ENCODE peak calls at places on chromosomes 4 and X, in six cellular contexts. K is esophagus muscularis mucosa, E is esophagus squamous epithelium, A is MG63, H is tibial nerve, Q is heart right ventricle. P is an unnamed sample. For H3K9me3 and H3K27me3, the result is how much of the 10 kb centered on the place peaks cover.

GRCh38 chr4:91590242-91590641 is 713.5 kb upstream of the GRID2 start:
- DNase-seq in K (no peak), E (no peak), A (no peak), H (no peak), Q (no peak), P (no peak)

GRCh38 chr4:4461850-4462249 is 74.9 kb downstream of the NSG1 start:
- DNase-seq in K (no peak), E (no peak), A (no peak), H (no peak), Q (no peak), P (peak)

GRCh38 chr4:85968945-85969830 is 390.7 kb downstream of the MAPK10 start:
- DNase-seq in K (no peak), E (no peak), A (no peak), H (no peak), Q (no peak), P (peak)

GRCh38 chr4:120850048-120850599 is 72.4 kb downstream of the PRDM5 start:
- DNase-seq in K (no peak), E (no peak), A (no peak), H (no peak), Q (no peak), P (no peak)

GRCh38 chrX:11908371-11908770 is 150.3 kb downstream of the MSL3 start:
- DNase-seq in K (no peak), E (no peak), A (no peak), H (no peak), Q (no peak), P (peak)

GRCh38 chr4:149980941-149981340 is 97.3 kb upstream of the DCLK2 start:
- DNase-seq in K (no peak), E (no peak), A (peak), H (peak), Q (peak), P (peak)

GRCh38 chr4:140568507-140569306 is at the start of gene UCP1:
- DNase-seq in K (no peak), E (no peak), A (peak), H (no peak), Q (no peak), P (no peak)

GRCh38 chrX:9906919-9907318 is 60.2 kb upstream of the CLDN34 start:
- DNase-seq in K (no peak), E (no peak), A (no peak), H (no peak), Q (no peak), P (no peak)

GRCh38 chrX:100850317-100850716 is 23.8 kb downstream of the NOX1 start:
- DNase-seq in K (no peak), E (no peak), A (no peak), H (no peak), Q (no peak), P (no peak)

GRCh38 chrX:19725545-19726102 is 161.8 kb downstream of the SH3KBP1 start:
- DNase-seq in K (no peak), E (no peak), A (no peak), H (no peak), Q (no peak), P (no peak)

GRCh38 chr4:171464499-171464898 is 348.7 kb upstream of the GALNTL6 start:
- DNase-seq in K (no peak), E (no peak), A (no peak), H (no peak), Q (no peak), P (no peak)

GRCh38 chrX:131728295-131729145 is 184.6 kb downstream of the OR13H1 start:
- DNase-seq in K (no peak), E (peak), A (no peak), H (no peak), Q (no peak), P (no peak)

GRCh38 chrX:131725001-131725654 is 181.3 kb downstream of the OR13H1 start:
- DNase-seq in K (no peak), E (no peak), A (no peak), H (no peak), Q (no peak), P (no peak)

GRCh38 chrX:131727778-131728177 is 183.9 kb downstream of the OR13H1 start:
- DNase-seq in K (no peak), E (no peak), A (no peak), H (no peak), Q (no peak), P (no peak)

GRCh38 chrX:131724292-131724691 is 180.4 kb downstream of the OR13H1 start:
- DNase-seq in K (no peak), E (no peak), A (no peak), H (no peak), Q (no peak), P (no peak)

DNA sequence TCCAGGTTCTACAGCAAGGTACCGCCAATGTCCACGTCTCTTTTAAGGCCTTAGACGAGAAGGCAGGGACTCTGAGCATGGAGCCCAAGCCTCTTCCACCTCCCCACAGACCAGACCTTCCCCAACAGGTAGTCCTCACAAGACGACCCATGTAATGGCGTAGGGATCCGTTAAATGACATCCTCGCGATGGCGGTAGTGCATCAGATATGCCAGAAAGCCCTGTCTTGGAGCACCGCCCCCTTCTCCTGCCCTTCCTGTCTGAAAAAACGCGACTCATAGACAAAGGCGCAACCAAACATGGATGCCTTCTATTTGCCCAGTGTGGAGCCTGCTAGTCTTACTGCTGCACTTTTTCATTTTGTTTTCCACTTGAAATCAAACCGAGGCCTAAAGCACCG is 185.4 kb downstream of the OR13H1 start:
- DNase-seq in K (no peak), E (peak), A (no peak), H (no peak), Q (no peak), P (no peak)
- H3K9me3 ChIP-seq in K (under half), E (under half), A (under half), H (under half), Q (under half), P (under half)

GRCh38 chr4:186666750-186667149 is 56.9 kb downstream of the FAT1 start:
- DNase-seq in K (no peak), E (no peak), A (no peak), H (no peak), Q (no peak), P (no peak)
- H3K27me3 ChIP-seq in K (under half), E (under half), A (under half), H (under half), Q (under half), P (under half)

DNA sequence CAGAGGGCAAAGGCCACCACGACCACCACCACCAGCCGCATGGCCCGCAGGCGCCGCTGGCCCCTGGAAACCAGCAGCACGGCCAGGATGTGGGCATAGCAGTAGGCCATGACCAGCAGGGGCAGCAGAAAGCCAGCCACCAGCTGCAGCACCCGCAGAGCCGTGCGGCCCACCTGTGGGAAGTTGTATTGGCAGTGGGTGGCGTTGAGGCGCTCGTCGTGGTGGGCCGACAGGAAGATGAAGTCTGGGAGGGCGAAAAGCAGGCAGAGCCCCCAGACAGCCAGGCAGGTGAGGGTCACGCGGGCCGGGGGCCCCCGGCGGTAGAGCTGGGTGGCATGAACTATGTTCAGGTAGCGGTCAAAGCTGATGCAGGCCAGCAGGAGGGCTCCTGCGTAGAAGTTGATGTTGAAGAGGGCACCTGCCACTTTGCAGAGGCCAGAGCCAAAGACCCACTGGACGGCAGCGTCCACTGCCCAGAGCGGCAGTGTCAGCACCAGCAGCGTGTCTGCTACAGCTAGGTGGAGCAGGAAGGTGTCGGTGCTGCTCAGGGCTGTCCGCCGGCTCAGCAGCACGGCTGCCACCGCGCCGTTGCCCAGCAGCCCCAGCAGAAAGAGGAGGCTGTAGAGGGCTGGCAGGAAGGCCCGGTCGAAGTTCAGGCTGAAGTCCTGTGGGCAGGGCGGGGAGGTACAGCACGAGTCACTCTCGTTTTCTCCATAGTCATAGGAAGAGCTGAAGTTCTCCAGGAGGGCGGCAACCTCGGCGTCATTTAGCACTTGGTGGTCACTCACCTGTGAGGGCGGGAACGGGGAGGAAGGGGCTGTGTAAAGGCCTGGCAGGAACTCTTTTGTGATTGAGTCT is 1.4 kb downstream of the CXCR3 start:
- DNase-seq in K (no peak), E (no peak), A (no peak), H (no peak), Q (no peak), P (no peak)
- H3K4me3 ChIP-seq in K (no peak), E (peak), A (no peak), H (no peak), Q (no peak), P (no peak)

GRCh38 chrX:44884944-44885343 is 12.0 kb downstream of the KDM6A start:
- DNase-seq in K (no peak), E (no peak), A (no peak), H (no peak), Q (no peak), P (no peak)
- H3K9me3 ChIP-seq in K (under half), E (under half), A (under half), H (under half), Q (under half), P (under half)

GRCh38 chrX:629230-630006 is 1.2 kb upstream of the SHOX start:
- DNase-seq in K (peak), E (no peak), A (no peak), H (no peak), Q (no peak), P (no peak)
- H3K27me3 ChIP-seq in K (under half), E (under half), A (under half), H (half or more), Q (half or more), P (under half)

DNA sequence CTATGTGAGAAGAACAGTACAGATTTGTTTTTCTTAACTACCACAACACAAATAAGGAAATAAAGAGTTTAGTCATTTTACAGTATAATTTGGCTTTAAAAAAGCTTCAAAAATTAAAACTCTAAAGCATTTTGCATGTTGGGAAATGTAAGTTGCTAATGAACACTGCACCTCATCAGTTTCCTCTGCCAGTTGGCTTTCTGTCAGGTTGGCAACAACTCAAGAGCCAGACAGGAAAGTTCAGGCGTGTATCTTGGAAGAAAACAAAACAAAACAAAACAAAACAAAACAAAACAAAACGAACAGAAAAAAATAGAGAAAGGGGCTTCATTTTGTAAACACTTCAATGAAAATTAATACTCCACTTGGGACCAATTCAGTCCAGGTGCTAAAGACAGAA is 236.9 kb downstream of the SCFD2 start:
- DNase-seq in K (no peak), E (no peak), A (peak), H (peak), Q (peak), P (no peak)
- H3K4me3 ChIP-seq in K (no peak), E (no peak), A (no peak), H (no peak), Q (no peak), P (no peak)

GRCh38 chrX:538311-538710 is 92.3 kb upstream of the SHOX start:
- DNase-seq in K (no peak), E (no peak), A (peak), H (no peak), Q (no peak), P (no peak)
- H3K9me3 ChIP-seq in K (under half), E (under half), A (under half), H (under half), Q (under half), P (under half)

DNA sequence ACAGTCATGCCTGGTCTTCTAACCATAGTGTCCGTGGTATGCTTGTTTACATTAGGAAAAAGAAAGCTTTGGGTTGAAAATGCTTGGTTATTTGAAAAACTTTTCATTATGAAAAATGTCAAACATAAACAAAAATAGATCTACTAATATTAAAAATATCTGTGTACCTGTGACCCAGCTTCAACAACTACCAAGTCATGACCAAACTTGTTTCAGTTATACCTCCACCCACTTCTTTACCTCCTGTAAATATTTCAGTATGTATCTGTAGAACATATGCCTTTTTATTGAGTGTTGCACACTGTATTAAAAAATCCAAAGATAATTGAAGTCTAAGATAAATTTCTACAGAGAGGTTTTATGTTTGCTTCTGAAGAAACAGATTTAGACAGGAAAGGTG is 153.7 kb upstream of the GYPA start:
- DNase-seq in K (no peak), E (no peak), A (no peak), H (no peak), Q (no peak), P (no peak)
- H3K27me3 ChIP-seq in K (under half), E (under half), A (under half), H (under half), Q (under half), P (under half)

DNA sequence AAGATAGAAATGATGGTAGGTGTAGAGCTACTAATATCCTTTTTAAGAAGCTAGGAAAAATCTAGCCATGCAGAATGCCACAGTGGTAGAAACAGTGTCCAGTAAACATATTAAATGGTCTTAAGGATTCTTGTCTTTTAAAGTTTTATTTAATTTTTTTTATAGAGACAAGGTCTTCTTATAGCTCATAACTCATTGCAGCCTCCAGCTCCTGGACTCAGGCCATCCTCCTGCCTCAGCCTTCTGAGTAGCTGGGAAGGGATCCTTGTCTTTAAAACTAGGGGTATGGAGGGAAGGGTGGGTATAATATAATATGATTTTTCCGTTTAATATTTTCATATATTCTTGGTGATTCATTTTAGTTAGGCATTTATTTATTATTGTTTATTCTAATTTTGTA is 3.8 kb downstream of the TMEM165 start:
- DNase-seq in K (no peak), E (no peak), A (peak), H (no peak), Q (no peak), P (no peak)
- H3K4me3 ChIP-seq in K (no peak), E (no peak), A (no peak), H (no peak), Q (no peak), P (no peak)

P was measured in SJCRH30.